ENCODE peak calls at places on chromosomes 7 and 10, in four cellular contexts. Z is uterus; J is activated CD8-positive, alpha-beta memory T cell treated with anti-CD3 and anti-CD28 coated beads for 48 hours; V is CD14-positive monocyte. I is an unnamed sample.

GRCh38 chr10:50415292-50415691 is 164.0 kb upstream of the ASAH2 start:
- DNase-seq in Z (no peak), J (no peak), V (no peak), I (no peak)

GRCh38 chr7:87218941-87219544 is 489 bp downstream of the TMEM243 start:
- DNase-seq in Z (peak; percentile 55), J (no peak), V (peak; percentile 64), I (peak; percentile 59)

GRCh38 chr10:16646474-16647059 is 124.9 kb upstream of the C1QL3 start:
- DNase-seq in Z (no peak), J (no peak), V (no peak), I (no peak)

GRCh38 chr7:137882806-137883205 is 36.0 kb upstream of the DGKI start:
- DNase-seq in Z (no peak), J (no peak), V (no peak), I (no peak)

GRCh38 chr10:129690248-129691070 is 223.4 kb downstream of the MGMT start:
- DNase-seq in Z (no peak), J (no peak), V (no peak), I (no peak)

GRCh38 chr10:103394180-103394579 is 2.1 kb downstream of the ATP5MK start:
- DNase-seq in Z (no peak), J (no peak), V (no peak), I (no peak)

GRCh38 chr10:31912289-31912688 is 16.3 kb downstream of the ARHGAP12 start:
- DNase-seq in Z (no peak), J (no peak), V (no peak), I (no peak)

GRCh38 chr7:43572516-43573049 is 10.3 kb upstream of the STK17A start:
- DNase-seq in Z (no peak), J (no peak), V (peak; percentile 88), I (no peak)

GRCh38 chr10:78450239-78450638 is 416.6 kb downstream of the RPS24 start:
- DNase-seq in Z (no peak), J (no peak), V (peak; percentile 3), I (no peak)

GRCh38 chr7:148729984-148730733 is 31.5 kb downstream of the CUL1 start:
- DNase-seq in Z (no peak), J (no peak), V (no peak), I (no peak)

GRCh38 chr10:96512997-96513685 is 585 bp downstream of the TLL2 start:
- DNase-seq in Z (no peak), J (no peak), V (no peak), I (no peak)

GRCh38 chr10:57864789-57865676 is 402.7 kb downstream of the IPMK start:
- DNase-seq in Z (no peak), J (no peak), V (no peak), I (no peak)

GRCh38 chr10:121597504-121598241 is 571 bp downstream of the FGFR2 start:
- DNase-seq in Z (peak; percentile 42), J (no peak), V (no peak), I (no peak)

I was measured in psoas muscle.